ENCODE peak calls at places on chromosomes 16 and 17, in six cellular contexts. K is transverse colon; X is choroid plexus epithelial cell; V is ascending aorta; J is astrocyte of the cerebellum; Q is activated CD8-positive, alpha-beta T cell treated with anti-CD3 and anti-CD28 coated beads for 36 hours. W is an unnamed sample.
A peak's percentile ranks its signal among the peaks of the same experiment; 100 is the strongest.

GRCh38 chr17:9725575-9725974 is 65.8 kb downstream of the DHRS7C start:
- DNase-seq in K (no peak), X (peak; percentile 44), V (no peak), J (peak; percentile 32), Q (no peak), W (no peak)

GRCh38 chr17:42669705-42670198 is 7.0 kb downstream of the PLEKHH3 start:
- DNase-seq in K (no peak), X (no peak), V (peak; percentile 52), J (no peak), Q (no peak), W (no peak)

GRCh38 chr16:71903608-71904007 is 8.3 kb downstream of the IST1 start:
- DNase-seq in K (no peak), X (no peak), V (no peak), J (no peak), Q (no peak), W (no peak)

GRCh38 chr17:64599187-64599676 is 62.9 kb downstream of the SMURF2 start:
- DNase-seq in K (peak; percentile 29), X (peak; percentile 28), V (no peak), J (no peak), Q (peak; percentile 75), W (no peak)

GRCh38 chr16:87173294-87173883 is 143.8 kb downstream of the C16orf95 start:
- DNase-seq in K (no peak), X (no peak), V (no peak), J (no peak), Q (no peak), W (no peak)

GRCh38 chr16:75532142-75532765 is 3.7 kb downstream of the CHST5 start:
- DNase-seq in K (no peak), X (no peak), V (no peak), J (no peak), Q (no peak), W (no peak)

GRCh38 chr17:55642741-55643140 is 79.9 kb downstream of the TMEM100 start:
- DNase-seq in K (no peak), X (peak; percentile 8), V (no peak), J (peak; percentile 8), Q (no peak), W (no peak)

GRCh38 chr16:56594292-56594619 is 4.9 kb downstream of the MT3 start:
- DNase-seq in K (no peak), X (no peak), V (no peak), J (no peak), Q (no peak), W (no peak)

GRCh38 chr16:28981517-28981916 is 3.3 kb upstream of the LAT start:
- DNase-seq in K (no peak), X (peak; percentile 8), V (no peak), J (no peak), Q (peak; percentile 73), W (peak; percentile 51)

GRCh38 chr16:22763655-22764054 is 50.3 kb upstream of the HS3ST2 start:
- DNase-seq in K (no peak), X (no peak), V (no peak), J (no peak), Q (no peak), W (no peak)

GRCh38 chr16:24253192-24253591 is 2.9 kb upstream of the CACNG3 start:
- DNase-seq in K (peak; percentile 10), X (peak; percentile 52), V (no peak), J (no peak), Q (peak; percentile 57), W (peak; percentile 71)

GRCh38 chr17:7889166-7889584 is 586 bp downstream of the CHD3 start:
- DNase-seq in K (peak; percentile 96), X (peak; percentile 84), V (peak; percentile 97), J (peak; percentile 70), Q (peak; percentile 62), W (no peak)

GRCh38 chr16:86740817-86741799 is 162.8 kb downstream of the FOXL1 start:
- DNase-seq in K (no peak), X (peak; percentile 82), V (peak; percentile 93), J (peak; percentile 42), Q (no peak), W (no peak)

GRCh38 chr16:2983706-2984136 is 3.5 kb upstream of the PKMYT1 start:
- DNase-seq in K (peak; percentile 89), X (peak; percentile 69), V (peak; percentile 91), J (peak; percentile 48), Q (peak; percentile 82), W (peak; percentile 88)

GRCh38 chr16:85564277-85565051 is 48.7 kb upstream of the GSE1 start:
- DNase-seq in K (peak; percentile 54), X (no peak), V (no peak), J (no peak), Q (peak; percentile 83), W (no peak)
- TF ChIP-seq CTCF in K (peak; percentile 38), X (peak; percentile 70), V (peak; percentile 34), J (peak; percentile 65), Q (peak; percentile 79), W (peak; percentile 59)

GRCh38 chr16:66275795-66276428 is 90.6 kb upstream of the CDH5 start:
- DNase-seq in K (peak; percentile 49), X (peak; percentile 88), V (no peak), J (peak; percentile 67), Q (peak; percentile 33), W (peak; percentile 32)

GRCh38 chr16:66272461-66272860 is 94.0 kb upstream of the CDH5 start:
- DNase-seq in K (no peak), X (no peak), V (no peak), J (no peak), Q (no peak), W (no peak)

GRCh38 chr16:66274335-66275110 is 92.0 kb upstream of the CDH5 start:
- DNase-seq in K (no peak), X (peak; percentile 73), V (no peak), J (no peak), Q (peak; percentile 29), W (no peak)

GRCh38 chr16:66273036-66273435 is 93.5 kb upstream of the CDH5 start:
- DNase-seq in K (no peak), X (no peak), V (no peak), J (no peak), Q (no peak), W (no peak)

DNA sequence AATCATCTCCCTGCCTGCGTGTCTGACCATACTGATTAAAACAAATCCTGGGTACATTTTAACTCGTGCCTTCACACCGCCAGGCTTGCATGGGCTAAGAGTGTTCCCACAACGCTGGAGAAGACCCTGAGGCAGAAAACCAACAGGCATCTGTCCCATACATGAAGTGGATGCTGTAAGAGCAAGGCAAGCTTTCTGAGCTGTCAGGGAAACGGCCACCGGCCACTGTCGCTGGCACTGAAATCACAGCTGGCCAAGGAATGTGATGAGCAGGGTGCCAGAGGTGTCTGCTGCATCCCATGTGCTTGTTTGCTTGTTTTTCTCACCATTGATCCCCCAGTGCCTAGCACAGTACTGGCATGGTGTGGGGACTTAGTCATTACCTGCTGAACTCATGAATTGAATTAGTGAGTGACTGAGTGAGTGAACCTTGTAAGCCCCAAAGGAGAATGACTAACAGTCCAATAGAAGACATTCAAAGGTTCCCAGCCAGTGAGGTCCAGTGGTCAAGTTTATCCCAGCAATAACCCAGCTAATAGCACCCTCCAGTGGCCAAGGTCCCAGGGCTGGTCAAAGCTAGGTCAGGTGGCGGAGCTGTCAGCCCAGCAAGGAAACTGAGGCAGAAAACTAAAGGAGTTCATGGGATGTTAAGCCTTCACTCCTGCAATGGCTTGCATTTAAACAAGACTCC is 92.7 kb upstream of the CDH5 start:
- DNase-seq in K (no peak), X (peak; percentile 56), V (no peak), J (no peak), Q (no peak), W (no peak)
- TF ChIP-seq CTCF in K (no peak), X (peak; percentile 64), V (no peak), J (peak; percentile 46), Q (no peak), W (no peak)

GRCh38 chr16:1908983-1909382 is 9.2 kb downstream of the HS3ST6 start:
- DNase-seq in K (no peak), X (no peak), V (no peak), J (no peak), Q (no peak), W (no peak)

GRCh38 chr16:1906052-1906845 is 12.0 kb downstream of the HS3ST6 start:
- DNase-seq in K (no peak), X (no peak), V (no peak), J (no peak), Q (no peak), W (no peak)

GRCh38 chr16:1907226-1907849 is 10.9 kb downstream of the HS3ST6 start:
- DNase-seq in K (no peak), X (no peak), V (no peak), J (no peak), Q (no peak), W (no peak)

GRCh38 chr16:1908081-1908633 is 10.1 kb downstream of the HS3ST6 start:
- DNase-seq in K (no peak), X (no peak), V (no peak), J (no peak), Q (no peak), W (no peak)

DNA sequence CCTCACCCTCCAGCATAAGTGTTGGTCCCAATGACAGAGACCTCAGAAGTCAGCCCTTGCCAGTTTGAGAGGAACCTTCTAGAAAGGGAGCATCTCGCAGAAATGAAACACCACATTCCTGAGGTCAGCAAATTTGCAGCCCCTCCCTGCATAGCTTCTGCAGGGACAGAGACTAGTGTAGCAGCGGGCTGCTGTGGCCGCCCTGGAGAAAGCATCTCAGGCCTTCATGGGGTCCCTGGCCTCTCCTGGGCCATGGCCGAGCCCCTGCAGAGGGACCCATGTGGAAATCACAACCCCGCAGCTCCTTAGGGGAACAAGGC is 11.4 kb downstream of the HS3ST6 start:
- DNase-seq in K (no peak), X (no peak), V (no peak), J (no peak), Q (no peak), W (no peak)
- TF ChIP-seq CTCF in K (no peak), X (no peak), V (no peak), J (no peak), Q (no peak), W (no peak)

GRCh38 chr16:31050280-31051030 is 17.1 kb downstream of the STX4 start:
- DNase-seq in K (no peak), X (no peak), V (no peak), J (no peak), Q (no peak), W (no peak)

GRCh38 chr16:31055613-31056012 is 18.4 kb downstream of the ZNF668 start:
- DNase-seq in K (no peak), X (no peak), V (no peak), J (no peak), Q (no peak), W (no peak)

GRCh38 chr16:31052131-31052530 is 18.8 kb downstream of the STX4 start:
- DNase-seq in K (peak; percentile 36), X (peak; percentile 93), V (peak; percentile 74), J (peak; percentile 44), Q (peak; percentile 33), W (no peak)
- TF ChIP-seq CTCF in K (no peak), X (no peak), V (no peak), J (no peak), Q (no peak), W (no peak)

GRCh38 chr16:15777533-15778203 is 79.2 kb downstream of the MYH11 start:
- DNase-seq in K (no peak), X (peak; percentile 86), V (no peak), J (peak; percentile 41), Q (peak; percentile 42), W (peak; percentile 29)
- TF ChIP-seq CTCF in K (no peak), X (peak; percentile 87), V (peak; percentile 13), J (peak; percentile 70), Q (peak; percentile 25), W (peak; percentile 43)

GRCh38 chr17:4583796-4584124 is 569 bp upstream of the SMTNL2 start:
- DNase-seq in K (no peak), X (no peak), V (no peak), J (no peak), Q (peak; percentile 27), W (no peak)
- TF ChIP-seq CTCF in K (peak; percentile 12), X (peak; percentile 48), V (no peak), J (peak; percentile 64), Q (peak; percentile 12), W (no peak)